ENCODE peak calls at places on chromosome 7, in six cellular contexts. J is upper lobe of left lung, U is transverse colon, Q is PC-3, O is pancreas, N is colonic mucosa. K is an unnamed sample.

GRCh38 chr7:116871061-116871700 is 8.8 kb downstream of the CAPZA2 start:
- DNase-seq in J (no peak), U (no peak), N (no peak), O (no peak), Q (no peak), K (no peak)

GRCh38 chr7:142391191-142391992 is 133.5 kb upstream of the PRSS58 start:
- DNase-seq in J (no peak), U (no peak), Q (peak; percentile 49), N (no peak), O (peak; percentile 42), K (peak; percentile 70)

GRCh38 chr7:13042605-13043236 is 355.3 kb downstream of the ARL4A start:
- DNase-seq in O (no peak), U (no peak), N (no peak), Q (peak; percentile 87), J (no peak), K (no peak)

GRCh38 chr7:93120981-93121549 is 3.3 kb upstream of the SAMD9 start:
- DNase-seq in J (no peak), Q (no peak), U (no peak), N (no peak), O (no peak), K (no peak)

GRCh38 chr7:16504019-16504418 is 22.6 kb upstream of the LRRC72 start:
- DNase-seq in O (no peak), Q (peak; percentile 39), N (no peak), J (no peak), U (no peak), K (no peak)

GRCh38 chr7:149427096-149427680 is 33.7 kb downstream of the ZNF777 start:
- DNase-seq in O (no peak), U (no peak), J (no peak), Q (no peak), N (no peak), K (no peak)

GRCh38 chr7:25805027-25805687 is 346.8 kb upstream of the NFE2L3 start:
- DNase-seq in Q (no peak), U (no peak), N (no peak), O (peak; percentile 41), J (no peak), K (no peak)

GRCh38 chr7:158804335-158804734 is 25.0 kb downstream of the ESYT2 start:
- DNase-seq in J (no peak), O (no peak), N (no peak), U (no peak), Q (no peak), K (peak; percentile 21)

GRCh38 chr7:7108931-7109330 is 73.4 kb upstream of the C1GALT1 start:
- DNase-seq in Q (no peak), U (no peak), N (no peak), O (no peak), J (no peak), K (no peak)

GRCh38 chr7:155104913-155105312 is 34.8 kb downstream of the HTR5A start:
- DNase-seq in Q (no peak), J (no peak), U (peak; percentile 35), O (no peak), N (peak; percentile 37), K (no peak)

GRCh38 chr7:12719141-12719919 is 31.9 kb downstream of the ARL4A start:
- DNase-seq in N (no peak), O (no peak), Q (peak; percentile 86), J (no peak), U (no peak), K (peak; percentile 3)

GRCh38 chr7:53350241-53350640 is 314.8 kb downstream of the POM121L12 start:
- DNase-seq in N (peak; percentile 19), Q (peak; percentile 21), U (peak; percentile 27), J (no peak), O (peak; percentile 18), K (peak; percentile 29)

GRCh38 chr7:2621061-2621828 is 10.5 kb upstream of the TTYH3 start:
- DNase-seq in J (no peak), Q (peak; percentile 14), U (peak; percentile 53), N (no peak), O (peak; percentile 65), K (no peak)

GRCh38 chr7:11831383-11831726 is 643 bp downstream of the THSD7A start:
- DNase-seq in Q (no peak), O (no peak), J (no peak), U (no peak), N (no peak), K (no peak)

GRCh38 chr7:24283559-24283899 is 461 bp upstream of the NPY start:
- DNase-seq in J (no peak), Q (no peak), O (no peak), N (no peak), U (no peak), K (no peak)

GRCh38 chr7:140899883-140900282 is 24.8 kb downstream of the BRAF start:
- DNase-seq in U (no peak), J (no peak), N (no peak), O (no peak), Q (no peak), K (no peak)

GRCh38 chr7:91293840-91294239 is 29.6 kb downstream of the FZD1 start:
- DNase-seq in O (no peak), U (no peak), J (no peak), Q (no peak), N (no peak), K (no peak)

GRCh38 chr7:132742152-132742551 is 165.9 kb upstream of the PLXNA4 start:
- DNase-seq in U (no peak), J (peak; percentile 75), O (peak; percentile 29), N (no peak), Q (peak; percentile 38), K (no peak)

GRCh38 chr7:128891110-128891941 is 19.2 kb downstream of the KCP start:
- DNase-seq in N (no peak), O (no peak), Q (peak; percentile 56), U (no peak), J (no peak), K (peak; percentile 33)

GRCh38 chr7:74587435-74588126 is 69.9 kb upstream of the GTF2I start:
- DNase-seq in Q (peak; percentile 83), N (peak; percentile 89), O (peak; percentile 56), U (peak; percentile 81), J (peak; percentile 91), K (no peak)

GRCh38 chr7:99265848-99266247 is 6.8 kb upstream of the MYH16 start:
- DNase-seq in J (no peak), O (no peak), N (no peak), U (no peak), Q (no peak), K (no peak)

GRCh38 chr7:114789942-114790341 is 132.0 kb upstream of the MDFIC start:
- DNase-seq in J (no peak), O (no peak), N (no peak), U (no peak), Q (peak; percentile 68), K (no peak)

GRCh38 chr7:11665381-11665780 is 166.6 kb downstream of the THSD7A start:
- DNase-seq in Q (no peak), O (no peak), U (no peak), N (no peak), J (no peak), K (no peak)

GRCh38 chr7:155252958-155253501 is 44.6 kb upstream of the INSIG1 start:
- DNase-seq in J (no peak), Q (no peak), U (no peak), N (no peak), O (peak; percentile 75), K (no peak)

GRCh38 chr7:577971-578370 is 58.3 kb upstream of the PDGFA start:
- DNase-seq in Q (no peak), J (no peak), N (no peak), U (no peak), O (peak; percentile 18), K (no peak)

GRCh38 chr7:110612680-110613079 is 478.2 kb upstream of the LRRN3 start:
- DNase-seq in U (no peak), N (no peak), J (no peak), O (no peak), Q (no peak), K (no peak)

GRCh38 chr7:82167568-82168314 is 275.8 kb downstream of the CACNA2D1 start:
- DNase-seq in N (no peak), O (no peak), J (no peak), U (no peak), Q (no peak), K (no peak)

GRCh38 chr7:100825760-100826545 is 1.4 kb downstream of the EPHB4 start:
- DNase-seq in O (no peak), J (no peak), U (no peak), N (peak; percentile 45), Q (peak; percentile 40), K (no peak)

GRCh38 chr7:94810496-94810895 is 96.9 kb upstream of the PPP1R9A start:
- DNase-seq in O (no peak), Q (no peak), J (no peak), N (no peak), U (no peak), K (no peak)

GRCh38 chr7:156503195-156503594 is 137.4 kb upstream of the RNF32 start:
- DNase-seq in N (no peak), U (no peak), J (no peak), O (no peak), Q (no peak), K (no peak)
- TF ChIP-seq CTCF in N (no peak), U (no peak), J (no peak), O (no peak), Q (peak; percentile 16), K (no peak)

DNA sequence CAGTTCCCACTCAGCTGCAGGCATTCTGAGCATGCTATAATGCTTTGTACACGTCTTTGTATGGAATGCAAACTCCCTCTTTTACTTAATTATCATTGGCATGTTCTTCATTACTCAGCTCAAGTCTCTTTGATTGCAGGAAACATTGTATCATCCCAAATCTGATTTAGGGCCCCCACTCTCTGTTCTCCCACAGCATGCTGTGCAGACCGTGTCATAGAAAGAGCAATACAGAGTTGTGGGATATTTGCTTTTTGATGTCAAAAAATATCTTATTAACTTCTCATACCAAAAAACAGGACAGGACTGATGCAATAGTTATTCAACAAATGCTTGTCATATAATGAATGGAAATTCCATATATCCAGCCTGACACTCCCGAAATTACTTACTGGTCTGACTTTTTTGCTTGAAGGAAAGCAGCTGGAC is 1081.5 kb upstream of the C7orf33 start:
- DNase-seq in O (no peak), J (no peak), Q (peak; percentile 35), U (no peak), N (no peak), K (no peak)
- TF ChIP-seq CTCF in O (no peak), J (no peak), Q (no peak), U (no peak), N (no peak), K (no peak)

GRCh38 chr7:23072043-23072442 is 33.5 kb upstream of the KLHL7 start:
- DNase-seq in Q (peak; percentile 24), J (no peak), U (no peak), N (no peak), O (no peak), K (no peak)
- TF ChIP-seq CTCF in Q (peak; percentile 44), J (no peak), U (no peak), N (no peak), O (no peak), K (no peak)

GRCh38 chr7:27364344-27364758 is 121.7 kb downstream of the EVX1 start:
- DNase-seq in J (no peak), Q (peak; percentile 50), U (peak; percentile 44), O (peak; percentile 30), N (peak; percentile 42), K (no peak)

GRCh38 chr7:27367930-27368549 is 125.4 kb downstream of the EVX1 start:
- DNase-seq in U (no peak), Q (no peak), J (no peak), N (no peak), O (no peak), K (no peak)

GRCh38 chr7:27362026-27362425 is 119.4 kb downstream of the EVX1 start:
- DNase-seq in J (no peak), N (no peak), O (no peak), U (no peak), Q (no peak), K (no peak)

GRCh38 chr7:27361522-27361921 is 118.9 kb downstream of the EVX1 start:
- DNase-seq in U (peak; percentile 45), N (peak; percentile 57), Q (no peak), J (no peak), O (no peak), K (no peak)

GRCh38 chr7:27367179-27367929 is 124.8 kb downstream of the EVX1 start:
- DNase-seq in N (no peak), J (no peak), U (no peak), Q (no peak), O (no peak), K (no peak)
- TF ChIP-seq CTCF in N (no peak), J (no peak), U (no peak), Q (no peak), O (no peak), K (no peak)